ENCODE peak calls at places on chromosomes 5 and 9, in seven cellular contexts. L, U, X, E, T, G and Q are unnamed samples.
A peak's percentile ranks its signal among the peaks of the same experiment; 100 is the strongest.

GRCh38 chr9:129501771-129502324 is 119.1 kb downstream of the C9orf50 start:
- DNase-seq in L (no peak), U (no peak), X (no peak), E (no peak), T (no peak), G (no peak), Q (no peak)

GRCh38 chr9:76655970-76656369 is 108.3 kb upstream of the PCA3 start:
- DNase-seq in L (no peak), U (no peak), X (no peak), E (no peak), T (no peak), G (no peak), Q (no peak)

GRCh38 chr9:6467006-6467625 is 54.1 kb downstream of the UHRF2 start:
- DNase-seq in L (no peak), U (no peak), X (no peak), E (no peak), T (no peak), G (no peak), Q (no peak)

GRCh38 chr9:109632817-109633216 is 134.7 kb upstream of the PTPN3 start:
- DNase-seq in L (no peak), U (no peak), X (no peak), E (no peak), T (no peak), G (no peak), Q (no peak)

GRCh38 chr5:138952962-138953361 is 77.8 kb upstream of the LRRTM2 start:
- DNase-seq in L (no peak), U (no peak), X (no peak), E (peak; percentile 68), T (no peak), G (no peak), Q (no peak)

GRCh38 chr9:81814794-81815464 is 113.3 kb upstream of the SPATA31D4 start:
- DNase-seq in L (no peak), U (peak; percentile 48), X (no peak), E (peak; percentile 74), T (no peak), G (no peak), Q (no peak)

GRCh38 chr9:121625590-121625989 is 25.8 kb upstream of the DAB2IP start:
- DNase-seq in L (no peak), U (no peak), X (no peak), E (no peak), T (no peak), G (no peak), Q (no peak)

GRCh38 chr9:133907302-133907880 is 84.7 kb downstream of the VAV2 start:
- DNase-seq in L (no peak), U (no peak), X (no peak), E (no peak), T (no peak), G (no peak), Q (no peak)

GRCh38 chr9:15357050-15357653 is 50.1 kb upstream of the TTC39B start:
- DNase-seq in L (no peak), U (peak; percentile 64), X (no peak), E (no peak), T (peak; percentile 9), G (peak; percentile 1), Q (no peak)

GRCh38 chr5:76561247-76561891 is 61.8 kb downstream of the F2RL2 start:
- DNase-seq in L (no peak), U (no peak), X (no peak), E (no peak), T (no peak), G (no peak), Q (no peak)

GRCh38 chr5:137096149-137097103 is 402.7 kb downstream of the SPOCK1 start:
- DNase-seq in L (peak; percentile 45), U (no peak), X (no peak), E (no peak), T (no peak), G (peak; percentile 68), Q (no peak)

GRCh38 chr5:179267671-179268071 is 77.6 kb downstream of the ADAMTS2 start:
- DNase-seq in L (no peak), U (no peak), X (no peak), E (no peak), T (no peak), G (no peak), Q (no peak)

GRCh38 chr9:134325096-134325812 is 1.0 kb upstream of the RXRA start:
- DNase-seq in L (peak; percentile 57), U (peak; percentile 62), X (no peak), E (no peak), T (no peak), G (peak; percentile 68), Q (no peak)